ENCODE peak calls at places on chromosomes 7 and 10, in ten cellular contexts. E, S, R, G, U, Q, P, X, L and B are unnamed samples.

GRCh38 chr7:136114966-136115762 is 138.0 kb upstream of the MTPN start:
- DNase-seq in E (peak), S (peak), R (peak), G (no peak), U (peak), Q (peak), P (peak), X (peak), L (peak), B (peak)

GRCh38 chr7:18700147-18700546 is 204.6 kb downstream of the HDAC9 start:
- DNase-seq in E (no peak), S (no peak), R (no peak), G (no peak), U (no peak), Q (no peak), P (no peak), X (no peak), L (no peak), B (no peak)

GRCh38 chr10:117002206-117002605 is 2.8 kb downstream of the SHTN1 start:
- DNase-seq in E (no peak), S (no peak), R (no peak), G (no peak), U (no peak), Q (no peak), P (no peak), X (no peak), L (no peak), B (no peak)

GRCh38 chr7:151012921-151013347 is 11.4 kb downstream of the ATG9B start:
- DNase-seq in E (peak), S (peak), R (no peak), G (no peak), U (no peak), Q (no peak), P (no peak), X (peak), L (peak), B (no peak)

GRCh38 chr7:107694395-107694794 is 33.8 kb downstream of the SLC26A4 start:
- DNase-seq in E (peak), S (no peak), R (no peak), G (no peak), U (no peak), Q (no peak), P (no peak), X (peak), L (peak), B (peak)

GRCh38 chr7:64494912-64495461 is 67.9 kb downstream of the ZNF680 start:
- DNase-seq in E (no peak), S (no peak), R (no peak), G (no peak), U (no peak), Q (no peak), P (no peak), X (peak), L (no peak), B (no peak)

GRCh38 chr10:8072211-8072610 is 17.7 kb downstream of the GATA3 start:
- DNase-seq in E (no peak), S (no peak), R (no peak), G (no peak), U (no peak), Q (no peak), P (no peak), X (no peak), L (no peak), B (no peak)

GRCh38 chr7:102424129-102424551 is 9.2 kb upstream of the ORAI2 start:
- DNase-seq in E (no peak), S (peak), R (no peak), G (no peak), U (no peak), Q (no peak), P (no peak), X (no peak), L (no peak), B (no peak)

GRCh38 chr7:47600199-47601118 is 18.5 kb upstream of the TNS3 start:
- DNase-seq in E (peak), S (no peak), R (no peak), G (no peak), U (no peak), Q (peak), P (no peak), X (peak), L (peak), B (peak)

GRCh38 chr10:131961777-131962450 is 19.8 kb downstream of the BNIP3 start:
- DNase-seq in E (no peak), S (no peak), R (no peak), G (no peak), U (no peak), Q (no peak), P (no peak), X (peak), L (no peak), B (no peak)

GRCh38 chr7:80940539-80941205 is 21.8 kb upstream of the SEMA3C start:
- DNase-seq in E (peak), S (no peak), R (no peak), G (no peak), U (no peak), Q (no peak), P (no peak), X (peak), L (peak), B (peak)

GRCh38 chr7:98495523-98495922 is 94.6 kb upstream of the BAIAP2L1 start:
- DNase-seq in E (no peak), S (no peak), R (no peak), G (no peak), U (no peak), Q (no peak), P (no peak), X (no peak), L (no peak), B (no peak)

GRCh38 chr7:134330990-134331389 is 14.3 kb upstream of the SLC35B4 start:
- DNase-seq in E (no peak), S (no peak), R (no peak), G (no peak), U (no peak), Q (no peak), P (no peak), X (no peak), L (no peak), B (no peak)

GRCh38 chr10:88104213-88104612 is 240.8 kb downstream of the PTEN start:
- DNase-seq in E (no peak), S (no peak), R (no peak), G (no peak), U (no peak), Q (no peak), P (no peak), X (no peak), L (no peak), B (no peak)

GRCh38 chr10:84424731-84425165 is 96.4 kb downstream of the CCSER2 start:
- DNase-seq in E (peak), S (peak), R (no peak), G (peak), U (no peak), Q (peak), P (no peak), X (peak), L (peak), B (peak)

GRCh38 chr7:128060018-128060417 is 28.8 kb upstream of the LRRC4 start:
- DNase-seq in E (no peak), S (no peak), R (no peak), G (no peak), U (no peak), Q (no peak), P (no peak), X (no peak), L (no peak), B (no peak)

GRCh38 chr7:102190777-102191176 is 95.9 kb upstream of the SH2B2 start:
- DNase-seq in E (no peak), S (no peak), R (no peak), G (no peak), U (no peak), Q (no peak), P (no peak), X (no peak), L (no peak), B (no peak)

GRCh38 chr7:16114633-16115032 is 306.7 kb downstream of the CRPPA start:
- DNase-seq in E (peak), S (no peak), R (no peak), G (peak), U (no peak), Q (no peak), P (no peak), X (peak), L (peak), B (peak)

GRCh38 chr10:106746888-106747287 is 417.6 kb downstream of the SORCS1 start:
- DNase-seq in E (no peak), S (no peak), R (no peak), G (no peak), U (no peak), Q (no peak), P (no peak), X (no peak), L (no peak), B (no peak)

GRCh38 chr10:92615515-92615914 is 22.6 kb downstream of the KIF11 start:
- DNase-seq in E (no peak), S (no peak), R (no peak), G (no peak), U (no peak), Q (no peak), P (no peak), X (no peak), L (no peak), B (no peak)

GRCh38 chr7:141239661-141240060 is 165.8 kb downstream of the TMEM178B start:
- DNase-seq in E (no peak), S (no peak), R (no peak), G (no peak), U (no peak), Q (no peak), P (no peak), X (no peak), L (no peak), B (no peak)

GRCh38 chr10:78044179-78044578 is 10.5 kb downstream of the RPS24 start:
- DNase-seq in E (no peak), S (no peak), R (no peak), G (no peak), U (no peak), Q (no peak), P (no peak), X (no peak), L (no peak), B (no peak)

GRCh38 chr7:133662276-133662675 is 409.4 kb downstream of the EXOC4 start:
- DNase-seq in E (no peak), S (no peak), R (no peak), G (no peak), U (no peak), Q (no peak), P (no peak), X (no peak), L (no peak), B (no peak)

GRCh38 chr10:5608608-5609270 is 57.7 kb downstream of the ASB13 start:
- DNase-seq in E (no peak), S (no peak), R (no peak), G (no peak), U (no peak), Q (no peak), P (no peak), X (no peak), L (no peak), B (no peak)

GRCh38 chr10:92689663-92690210 is at the start of gene HHEX:
- DNase-seq in E (peak), S (no peak), R (peak), G (no peak), U (peak), Q (peak), P (no peak), X (peak), L (peak), B (peak)